ENCODE peak calls at places on chromosome 15, in five cellular contexts. H is lower lobe of right lung; W is heart right ventricle; T is uterus; C is CD4-positive, alpha-beta memory T cell. G is an unnamed sample.

GRCh38 chr15:84634228-84634837 is 19.8 kb downstream of the WDR73 start:
- DNase-seq in H (no peak), W (no peak), T (no peak), C (no peak), G (no peak)

GRCh38 chr15:25173241-25174028 is 218.6 kb downstream of the SNRPN start:
- DNase-seq in H (peak; percentile 13), W (peak; percentile 5), T (peak; percentile 4), C (no peak), G (peak; percentile 12)

GRCh38 chr15:100168787-100169186 is 173.0 kb downstream of the ADAMTS17 start:
- DNase-seq in H (no peak), W (no peak), T (no peak), C (no peak), G (no peak)

GRCh38 chr15:48946088-48946839 is 17.5 kb downstream of the SHC4 start:
- DNase-seq in H (no peak), W (no peak), T (no peak), C (no peak), G (no peak)

GRCh38 chr15:47965297-47965696 is 155.5 kb upstream of the SLC24A5 start:
- DNase-seq in H (no peak), W (no peak), T (no peak), C (no peak), G (no peak)

GRCh38 chr15:78195735-78196201 is 38.6 kb downstream of the ACSBG1 start:
- DNase-seq in H (no peak), W (no peak), T (no peak), C (peak; percentile 38), G (peak; percentile 70)

GRCh38 chr15:63043391-63044076 is 987 bp downstream of the TPM1 start:
- DNase-seq in H (peak; percentile 67), W (peak; percentile 42), T (peak; percentile 45), C (no peak), G (peak; percentile 57)

GRCh38 chr15:62844564-62845235 is 197.8 kb upstream of the TPM1 start:
- DNase-seq in H (no peak), W (no peak), T (no peak), C (no peak), G (no peak)

DNA sequence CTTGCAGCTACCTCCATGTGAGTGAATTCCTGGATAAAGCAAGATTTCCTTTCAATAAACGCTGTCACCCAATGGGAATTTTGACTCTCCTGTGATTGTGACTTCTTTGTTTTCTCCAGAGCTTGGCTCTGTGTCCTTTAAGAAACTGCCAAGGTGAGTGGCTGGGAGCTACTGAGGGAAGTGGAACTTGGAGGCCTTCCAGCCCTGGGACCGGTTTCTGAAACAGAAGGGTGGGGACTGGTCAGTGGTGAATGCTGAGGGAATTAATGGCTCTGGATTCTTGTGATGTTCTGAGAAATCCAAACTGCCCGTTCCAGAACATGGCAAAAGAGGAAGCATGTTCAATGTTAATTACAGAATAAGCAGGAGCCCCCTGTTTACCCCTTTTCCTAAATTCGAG is 41.1 kb upstream of the MYZAP start:
- DNase-seq in H (peak; percentile 85), W (peak; percentile 58), T (peak; percentile 62), C (no peak), G (no peak)
- H3K27ac ChIP-seq in H (peak overlapping the region; percentile 87), W (peak overlapping the region; percentile 88), T (peak overlapping the region; percentile 61), C (no peak overlapping the region), G (no peak overlapping the region)

GRCh38 chr15:29056839-29057450 is 171.2 kb downstream of the APBA2 start:
- DNase-seq in H (no peak), W (no peak), T (no peak), C (no peak), G (no peak)
- H3K27ac ChIP-seq in H (no peak overlapping the region), W (no peak overlapping the region), T (no peak overlapping the region), C (no peak overlapping the region), G (no peak overlapping the region)

GRCh38 chr15:64521726-64522164 is 61.4 kb downstream of the ZNF609 start:
- DNase-seq in H (no peak), W (peak; percentile 27), T (no peak), C (no peak), G (no peak)

GRCh38 chr15:64524778-64525177 is 64.4 kb downstream of the ZNF609 start:
- DNase-seq in H (no peak), W (no peak), T (no peak), C (no peak), G (no peak)

GRCh38 chr15:64521201-64521600 is 60.8 kb downstream of the ZNF609 start:
- DNase-seq in H (no peak), W (no peak), T (no peak), C (no peak), G (no peak)

GRCh38 chr15:64522226-64522823 is 61.9 kb downstream of the ZNF609 start:
- DNase-seq in H (no peak), W (no peak), T (no peak), C (no peak), G (no peak)

GRCh38 chr15:64523240-64523639 is 62.9 kb downstream of the ZNF609 start:
- DNase-seq in H (no peak), W (no peak), T (no peak), C (no peak), G (no peak)
- H3K27ac ChIP-seq in H (no peak overlapping the region), W (no peak overlapping the region), T (no peak overlapping the region), C (no peak overlapping the region), G (no peak overlapping the region)

DNA sequence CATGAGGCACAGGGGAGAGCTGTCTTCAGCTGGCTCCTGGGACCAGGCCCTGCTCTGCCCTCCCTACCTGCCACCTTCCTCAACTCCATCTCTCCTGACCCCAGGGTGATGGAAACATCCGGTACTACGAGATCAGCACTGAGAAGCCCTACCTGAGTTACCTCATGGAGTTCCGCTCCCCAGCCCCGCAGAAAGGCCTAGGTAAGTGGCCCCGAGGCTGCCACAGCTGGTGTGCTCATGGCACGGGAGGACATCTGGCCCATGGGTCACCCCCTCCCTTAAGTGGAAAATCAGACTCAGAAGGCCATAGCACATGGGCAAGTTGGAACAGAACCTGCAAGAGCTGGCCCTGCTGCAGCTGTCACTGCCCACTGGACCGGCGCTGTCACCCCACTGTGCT is 105.6 kb downstream of the ANP32A start:
- DNase-seq in H (no peak), W (no peak), T (no peak), C (no peak), G (no peak)
- H3K27ac ChIP-seq in H (no peak overlapping the region), W (no peak overlapping the region), T (no peak overlapping the region), C (no peak overlapping the region), G (no peak overlapping the region)

DNA sequence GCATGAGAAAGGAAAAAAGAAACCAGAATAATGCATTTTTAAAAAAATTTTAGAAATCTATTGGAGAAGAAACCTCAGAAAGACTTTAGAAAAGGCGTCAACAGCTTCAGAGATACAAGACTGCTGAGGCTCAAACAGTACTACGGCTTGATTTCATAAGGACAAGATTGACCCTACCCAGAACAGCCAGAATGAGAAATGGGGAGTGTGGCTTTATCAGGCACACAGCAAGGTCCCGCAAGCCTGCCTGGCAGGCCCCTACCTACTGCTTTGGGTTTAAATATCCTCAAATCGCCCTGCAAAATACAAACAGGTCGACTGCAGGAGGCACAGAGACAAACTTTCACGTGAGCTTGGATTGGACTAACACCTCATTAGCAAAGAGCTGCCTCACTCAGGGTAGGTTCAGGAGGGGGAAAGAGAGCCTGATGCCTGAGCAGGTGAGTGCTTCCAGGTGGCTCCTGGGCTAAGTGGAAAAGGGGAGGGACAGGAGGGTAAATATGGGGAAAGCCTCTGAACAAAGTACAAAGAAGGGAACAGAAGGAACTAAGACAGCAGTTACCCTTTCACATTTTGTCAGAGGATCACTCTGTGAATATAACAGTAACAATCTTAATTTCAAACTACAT is 87.5 kb downstream of the RORA start:
- DNase-seq in H (no peak), W (no peak), T (no peak), C (no peak), G (no peak)
- H3K27ac ChIP-seq in H (no peak overlapping the region), W (no peak overlapping the region), T (no peak overlapping the region), C (no peak overlapping the region), G (no peak overlapping the region)

G was measured in aorta.